ENCODE peak calls at places on chromosomes 6 and 20, in seven cellular contexts. Q is stomach; G is left ventricle myocardium inferior; M is mesendoderm; W is PC-3; R is effector memory CD4-positive, alpha-beta T cell; I is IMR-90. X is an unnamed sample.

GRCh38 chr6:101001607-101002006 is 120.5 kb upstream of the ASCC3 start:
- DNase-seq in Q (no peak), G (no peak), M (no peak), W (no peak), R (no peak), I (no peak), X (no peak)

GRCh38 chr6:66662196-66662595 is 955.2 kb upstream of the EYS start:
- DNase-seq in Q (no peak), G (no peak), M (peak; percentile 22), W (peak; percentile 52), R (no peak), I (peak; percentile 1), X (no peak)

GRCh38 chr6:18323935-18324707 is 59.8 kb upstream of the DEK start:
- DNase-seq in Q (no peak), G (no peak), M (peak; percentile 47), W (peak; percentile 78), R (no peak), I (peak; percentile 61), X (no peak)

GRCh38 chr6:117906905-117907599 is at the start of gene SLC35F1:
- DNase-seq in Q (peak; percentile 40), G (peak; percentile 25), M (peak; percentile 88), W (no peak), R (no peak), I (peak; percentile 1), X (peak; percentile 13)

GRCh38 chr20:23308024-23308423 is 42.6 kb upstream of the NXT1 start:
- DNase-seq in Q (no peak), G (no peak), M (no peak), W (no peak), R (no peak), I (no peak), X (no peak)

GRCh38 chr6:43744490-43744889 is 25.5 kb upstream of the VEGFA start:
- DNase-seq in Q (no peak), G (no peak), M (no peak), W (no peak), R (no peak), I (no peak), X (no peak)

GRCh38 chr20:38258545-38259223 is 1.9 kb downstream of the KIAA1755 start:
- DNase-seq in Q (no peak), G (no peak), M (no peak), W (no peak), R (no peak), I (no peak), X (no peak)

GRCh38 chr6:73011945-73012344 is 213.4 kb downstream of the KHDC1L start:
- DNase-seq in Q (no peak), G (no peak), M (no peak), W (no peak), R (no peak), I (no peak), X (no peak)

GRCh38 chr20:63536241-63536977 is 767 bp downstream of the PTK6 start:
- DNase-seq in Q (peak; percentile 71), G (no peak), M (no peak), W (peak; percentile 72), R (no peak), I (peak; percentile 29), X (peak; percentile 65)

GRCh38 chr20:63539092-63539430 is 1.9 kb upstream of the PTK6 start:
- DNase-seq in Q (no peak), G (no peak), M (no peak), W (no peak), R (no peak), I (no peak), X (no peak)

GRCh38 chr20:63538204-63539091 is 1.3 kb upstream of the PTK6 start:
- DNase-seq in Q (peak; percentile 96), G (no peak), M (no peak), W (peak; percentile 98), R (peak; percentile 44), I (peak; percentile 22), X (no peak)

GRCh38 chr20:63536997-63537524 is at the start of gene PTK6:
- DNase-seq in Q (peak; percentile 84), G (peak; percentile 57), M (no peak), W (peak; percentile 75), R (no peak), I (no peak), X (peak; percentile 59)

GRCh38 chr20:63537525-63538203 is 488 bp upstream of the PTK6 start:
- DNase-seq in Q (peak; percentile 96), G (peak; percentile 85), M (peak; percentile 87), W (peak; percentile 98), R (peak; percentile 88), I (peak; percentile 86), X (peak; percentile 94)
- H3K4me3 ChIP-seq in Q (peak overlapping the region; percentile 34), G (peak overlapping the region; percentile 55), M (no peak overlapping the region), W (peak overlapping the region; percentile 84), R (peak overlapping the region; percentile 40), I (peak overlapping the region; percentile 12), X (no peak overlapping the region)

DNA sequence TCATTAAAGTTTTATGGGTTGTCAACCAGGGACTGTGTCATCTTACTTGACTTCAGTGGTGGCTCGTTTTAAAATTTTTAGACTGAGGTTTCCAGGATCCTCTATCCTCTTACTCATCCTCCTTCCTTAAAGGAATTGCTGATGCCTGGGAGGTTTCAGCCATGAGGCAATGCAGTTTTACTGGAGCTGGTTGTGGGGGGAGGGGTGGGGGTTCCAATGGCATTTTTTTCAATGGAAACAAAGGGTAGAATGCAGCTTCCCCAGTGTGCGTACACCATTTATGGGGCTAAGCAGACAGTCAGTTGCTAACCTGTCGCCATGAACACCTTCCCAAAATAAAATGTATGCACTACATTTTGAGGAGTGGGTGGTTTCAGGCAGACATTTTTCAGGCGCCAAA is 88.0 kb downstream of the METTL24 start:
- DNase-seq in Q (no peak), G (no peak), M (peak; percentile 91), W (no peak), R (no peak), I (peak; percentile 1), X (no peak)
- H3K4me3 ChIP-seq in Q (no peak overlapping the region), G (no peak overlapping the region), M (no peak overlapping the region), W (no peak overlapping the region), R (no peak overlapping the region), I (no peak overlapping the region), X (no peak overlapping the region)

GRCh38 chr6:22149501-22150490 is 147.0 kb downstream of the PRL start:
- DNase-seq in Q (no peak), G (no peak), M (no peak), W (no peak), R (no peak), I (peak; percentile 78), X (no peak)
- H3K4me3 ChIP-seq in Q (no peak overlapping the region), G (no peak overlapping the region), M (no peak overlapping the region), W (no peak overlapping the region), R (no peak overlapping the region), I (no peak overlapping the region), X (no peak overlapping the region)

GRCh38 chr20:51876511-51876910 is 74.2 kb upstream of the SALL4 start:
- DNase-seq in Q (no peak), G (no peak), M (no peak), W (no peak), R (no peak), I (no peak), X (no peak)
- H3K4me3 ChIP-seq in Q (no peak overlapping the region), G (no peak overlapping the region), M (no peak overlapping the region), W (no peak overlapping the region), R (no peak overlapping the region), I (no peak overlapping the region), X (no peak overlapping the region)

DNA sequence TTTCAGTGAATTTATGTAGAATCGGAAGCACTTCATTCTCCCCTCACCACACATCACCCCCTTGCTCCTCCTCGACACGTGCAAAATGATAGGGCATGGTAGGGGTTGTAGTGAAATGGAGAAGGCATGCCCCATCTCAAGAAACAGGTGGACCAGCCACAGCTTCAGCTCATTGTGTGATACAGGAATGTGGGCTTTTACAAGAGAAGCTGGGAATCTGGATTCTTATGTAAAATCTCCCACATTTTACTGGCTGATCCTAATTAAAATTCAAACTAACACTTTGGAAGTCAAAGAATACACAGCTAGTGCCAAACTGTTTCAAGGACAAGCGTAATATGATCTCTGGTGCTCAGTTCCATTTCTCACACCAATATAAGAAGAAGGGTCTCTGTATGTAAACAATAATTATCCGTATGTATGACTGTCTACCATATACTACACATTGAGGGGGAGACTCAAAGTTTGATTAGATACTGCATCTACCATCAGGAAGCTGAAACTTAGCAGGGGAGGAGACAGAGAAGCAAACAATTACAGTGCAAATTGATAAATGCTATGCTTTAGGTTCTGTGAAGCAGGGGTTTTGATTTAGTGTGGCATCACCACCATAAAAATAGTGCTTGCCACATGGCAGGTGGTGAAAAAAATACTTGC is 24.3 kb upstream of the KIAA0408 start:
- DNase-seq in Q (no peak), G (no peak), M (peak; percentile 21), W (no peak), R (no peak), I (no peak), X (no peak)
- H3K4me3 ChIP-seq in Q (no peak overlapping the region), G (no peak overlapping the region), M (no peak overlapping the region), W (peak overlapping the region; percentile 50), R (peak overlapping the region; percentile 49), I (no peak overlapping the region), X (no peak overlapping the region)

GRCh38 chr20:31740208-31740607 is 1.1 kb downstream of the TPX2 start:
- DNase-seq in Q (no peak), G (no peak), M (peak; percentile 14), W (peak; percentile 37), R (no peak), I (peak; percentile 80), X (no peak)
- H3K4me3 ChIP-seq in Q (no peak overlapping the region), G (no peak overlapping the region), M (peak overlapping the region; percentile 76), W (peak overlapping the region; percentile 84), R (no peak overlapping the region), I (peak overlapping the region; percentile 33), X (no peak overlapping the region)

DNA sequence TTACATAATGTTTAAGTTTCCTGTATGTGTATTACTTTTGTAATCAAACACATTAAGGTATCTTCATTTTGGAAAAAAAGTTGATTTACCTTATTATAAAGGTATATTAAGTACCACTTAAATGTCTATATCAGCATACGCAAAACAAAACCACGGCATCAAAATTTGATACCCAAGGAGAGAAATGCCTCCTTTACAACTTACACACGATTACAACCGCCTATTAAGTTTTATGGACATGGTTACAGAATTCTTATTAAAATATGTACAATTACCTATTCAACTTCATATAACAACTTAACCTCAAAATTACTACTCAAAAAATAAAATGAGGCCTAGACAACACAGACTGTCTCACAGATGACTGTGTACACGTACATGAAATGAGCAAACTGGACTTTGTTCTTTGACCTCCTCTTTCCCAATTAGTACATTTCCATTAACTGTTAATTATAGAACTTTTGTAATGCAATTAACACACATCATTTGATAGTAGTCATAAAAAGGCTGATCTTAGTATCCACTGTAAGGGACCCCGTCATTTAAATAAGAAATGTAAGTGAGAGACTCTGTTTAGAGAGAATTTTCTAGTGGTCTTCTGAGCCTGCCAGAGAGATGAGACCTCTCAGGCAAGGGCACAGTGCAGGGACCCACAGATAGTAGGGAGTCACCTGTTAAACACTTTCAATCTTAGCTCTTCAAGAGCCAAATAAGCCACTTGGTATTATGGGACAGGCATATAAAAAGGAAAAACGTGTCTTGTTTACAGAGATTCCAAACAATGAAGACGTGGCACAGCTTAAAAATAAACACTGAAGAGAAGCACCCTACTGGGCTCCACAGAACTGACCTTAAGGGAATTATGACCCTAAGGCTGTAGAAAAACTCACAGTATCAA is 2.4 kb downstream of the DIDO1 start:
- DNase-seq in Q (no peak), G (no peak), M (no peak), W (no peak), R (no peak), I (no peak), X (no peak)
- H3K4me3 ChIP-seq in Q (peak overlapping the region; percentile 95), G (peak overlapping the region; percentile 90), M (no peak overlapping the region), W (peak overlapping the region; percentile 80), R (peak overlapping the region; percentile 92), I (peak overlapping the region; percentile 99), X (peak overlapping the region; percentile 97)